ENCODE peak calls at places on chromosomes 2 and 18, in eight cellular contexts. One of them, this sample, is unnamed.

GRCh38 chr2:28136557-28136956 is 246.0 kb downstream of the BABAM2 start:
- DNase-seq in endodermal cell: no peak
- DNase-seq in H1: no peak
- DNase-seq in CD4-positive, CD25-positive, alpha-beta regulatory T cell: no peak
- DNase-seq in Peyer's patch: no peak
- DNase-seq in body of pancreas: no peak
- DNase-seq in mesendoderm: no peak
- DNase-seq in prostate gland: no peak
- DNase-seq in this sample: no peak

GRCh38 chr18:63237911-63238710 is 81.5 kb downstream of the BCL2 start:
- DNase-seq in body of pancreas: peak; percentile 44
- DNase-seq in mesendoderm: peak; percentile 88
- DNase-seq in CD4-positive, CD25-positive, alpha-beta regulatory T cell: no peak
- DNase-seq in prostate gland: peak; percentile 56
- DNase-seq in Peyer's patch: no peak
- DNase-seq in endodermal cell: peak; percentile 77
- DNase-seq in H1: peak; percentile 17
- DNase-seq in this sample: no peak

GRCh38 chr2:119753041-119753929 is 6.4 kb upstream of the PTPN4 start:
- DNase-seq in H1: no peak
- DNase-seq in mesendoderm: peak; percentile 54
- DNase-seq in body of pancreas: peak; percentile 18
- DNase-seq in prostate gland: peak; percentile 22
- DNase-seq in endodermal cell: peak; percentile 62
- DNase-seq in Peyer's patch: peak; percentile 61
- DNase-seq in CD4-positive, CD25-positive, alpha-beta regulatory T cell: peak; percentile 69
- DNase-seq in this sample: no peak

GRCh38 chr2:127508621-127509034 is 17.7 kb downstream of the IWS1 start:
- DNase-seq in Peyer's patch: peak; percentile 63
- DNase-seq in body of pancreas: peak; percentile 55
- DNase-seq in CD4-positive, CD25-positive, alpha-beta regulatory T cell: no peak
- DNase-seq in H1: no peak
- DNase-seq in endodermal cell: no peak
- DNase-seq in mesendoderm: no peak
- DNase-seq in prostate gland: peak; percentile 47
- DNase-seq in this sample: peak; percentile 83

GRCh38 chr2:64832926-64833325 is 156.3 kb upstream of the SLC1A4 start:
- DNase-seq in body of pancreas: no peak
- DNase-seq in Peyer's patch: no peak
- DNase-seq in endodermal cell: no peak
- DNase-seq in mesendoderm: no peak
- DNase-seq in CD4-positive, CD25-positive, alpha-beta regulatory T cell: no peak
- DNase-seq in H1: no peak
- DNase-seq in prostate gland: no peak
- DNase-seq in this sample: no peak

GRCh38 chr18:48894266-48894600 is 56.5 kb downstream of the SMAD7 start:
- DNase-seq in prostate gland: no peak
- DNase-seq in body of pancreas: no peak
- DNase-seq in endodermal cell: no peak
- DNase-seq in Peyer's patch: no peak
- DNase-seq in CD4-positive, CD25-positive, alpha-beta regulatory T cell: no peak
- DNase-seq in H1: no peak
- DNase-seq in mesendoderm: no peak
- DNase-seq in this sample: no peak

GRCh38 chr18:9178557-9178956 is 42.0 kb downstream of the ANKRD12 start:
- DNase-seq in endodermal cell: no peak
- DNase-seq in H1: no peak
- DNase-seq in CD4-positive, CD25-positive, alpha-beta regulatory T cell: no peak
- DNase-seq in mesendoderm: no peak
- DNase-seq in Peyer's patch: no peak
- DNase-seq in body of pancreas: no peak
- DNase-seq in prostate gland: no peak
- DNase-seq in this sample: no peak

GRCh38 chr2:42072349-42073118 is 24.7 kb downstream of the PKDCC start:
- DNase-seq in prostate gland: no peak
- DNase-seq in endodermal cell: peak; percentile 64
- DNase-seq in mesendoderm: no peak
- DNase-seq in body of pancreas: no peak
- DNase-seq in CD4-positive, CD25-positive, alpha-beta regulatory T cell: no peak
- DNase-seq in Peyer's patch: peak; percentile 86
- DNase-seq in H1: no peak
- DNase-seq in this sample: no peak

GRCh38 chr2:142395294-142395693 is 264.5 kb upstream of the LRP1B start:
- DNase-seq in H1: no peak
- DNase-seq in CD4-positive, CD25-positive, alpha-beta regulatory T cell: no peak
- DNase-seq in mesendoderm: no peak
- DNase-seq in prostate gland: no peak
- DNase-seq in body of pancreas: no peak
- DNase-seq in Peyer's patch: no peak
- DNase-seq in endodermal cell: no peak
- DNase-seq in this sample: no peak

GRCh38 chr2:51490576-51491234 is 458.8 kb upstream of the NRXN1 start:
- DNase-seq in Peyer's patch: no peak
- DNase-seq in mesendoderm: no peak
- DNase-seq in CD4-positive, CD25-positive, alpha-beta regulatory T cell: no peak
- DNase-seq in body of pancreas: no peak
- DNase-seq in H1: no peak
- DNase-seq in prostate gland: no peak
- DNase-seq in endodermal cell: no peak
- DNase-seq in this sample: no peak

GRCh38 chr2:211216221-211216620 is 659.8 kb downstream of the CPS1 start:
- DNase-seq in mesendoderm: peak; percentile 53
- DNase-seq in endodermal cell: no peak
- DNase-seq in prostate gland: no peak
- DNase-seq in CD4-positive, CD25-positive, alpha-beta regulatory T cell: no peak
- DNase-seq in body of pancreas: no peak
- DNase-seq in Peyer's patch: no peak
- DNase-seq in H1: no peak
- DNase-seq in this sample: no peak

GRCh38 chr2:144942516-144943256 is 422.8 kb upstream of the ZEB2 start:
- DNase-seq in H1: no peak
- DNase-seq in endodermal cell: no peak
- DNase-seq in Peyer's patch: peak; percentile 83
- DNase-seq in body of pancreas: no peak
- DNase-seq in mesendoderm: no peak
- DNase-seq in prostate gland: no peak
- DNase-seq in CD4-positive, CD25-positive, alpha-beta regulatory T cell: no peak
- DNase-seq in this sample: no peak

GRCh38 chr2:124586210-124586609 is 561.1 kb downstream of the CNTNAP5 start:
- DNase-seq in body of pancreas: no peak
- DNase-seq in prostate gland: no peak
- DNase-seq in Peyer's patch: no peak
- DNase-seq in H1: no peak
- DNase-seq in CD4-positive, CD25-positive, alpha-beta regulatory T cell: no peak
- DNase-seq in mesendoderm: no peak
- DNase-seq in endodermal cell: no peak
- DNase-seq in this sample: no peak

GRCh38 chr2:15614545-15615309 is 23.1 kb downstream of the DDX1 start:
- DNase-seq in mesendoderm: no peak
- DNase-seq in body of pancreas: no peak
- DNase-seq in endodermal cell: no peak
- DNase-seq in CD4-positive, CD25-positive, alpha-beta regulatory T cell: no peak
- DNase-seq in prostate gland: no peak
- DNase-seq in H1: no peak
- DNase-seq in Peyer's patch: no peak
- DNase-seq in this sample: no peak
- H3K36me3 ChIP-seq in mesendoderm: peaks cover 8% of the 10 kb centered on the region
- H3K36me3 ChIP-seq in body of pancreas: peaks cover 4% of the 10 kb centered on the region
- H3K36me3 ChIP-seq in endodermal cell: peaks cover 67% of the 10 kb centered on the region
- H3K36me3 ChIP-seq in CD4-positive, CD25-positive, alpha-beta regulatory T cell: peaks cover 58% of the 10 kb centered on the region
- H3K36me3 ChIP-seq in prostate gland: peaks cover 11% of the 10 kb centered on the region
- H3K36me3 ChIP-seq in H1: peaks cover 14% of the 10 kb centered on the region
- H3K36me3 ChIP-seq in Peyer's patch: no peaks in the 10 kb centered on the region
- H3K36me3 ChIP-seq in this sample: no peaks in the 10 kb centered on the region

DNA sequence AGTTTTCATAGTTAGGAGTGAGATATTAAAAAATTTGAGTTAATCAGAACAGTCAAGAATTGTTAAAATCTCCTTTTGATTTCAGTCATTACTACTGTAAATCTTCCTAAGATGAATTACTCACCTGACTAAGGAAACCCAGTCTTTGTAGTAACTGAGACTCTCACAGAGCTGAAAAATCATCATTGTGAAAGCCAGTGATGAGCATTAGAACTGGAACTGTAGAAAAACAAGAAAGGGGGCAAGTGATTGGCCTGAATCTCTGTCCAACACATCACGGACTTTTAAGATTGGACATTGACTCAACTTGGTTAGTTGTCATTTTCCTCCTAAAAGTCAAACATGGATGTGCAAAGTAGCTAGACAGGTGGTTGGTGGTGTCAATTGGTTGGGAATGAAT is 21.9 kb downstream of the SETBP1 start:
- DNase-seq in mesendoderm: no peak
- DNase-seq in Peyer's patch: no peak
- DNase-seq in CD4-positive, CD25-positive, alpha-beta regulatory T cell: no peak
- DNase-seq in endodermal cell: no peak
- DNase-seq in H1: no peak
- DNase-seq in prostate gland: no peak
- DNase-seq in body of pancreas: no peak
- DNase-seq in this sample: no peak
- H3K4me1 ChIP-seq in mesendoderm: peaks cover 8% of the 10 kb centered on the region
- H3K4me1 ChIP-seq in Peyer's patch: no peaks in the 10 kb centered on the region
- H3K4me1 ChIP-seq in CD4-positive, CD25-positive, alpha-beta regulatory T cell: no peaks in the 10 kb centered on the region
- H3K4me1 ChIP-seq in endodermal cell: peaks cover 12% of the 10 kb centered on the region
- H3K4me1 ChIP-seq in H1: peaks cover 8% of the 10 kb centered on the region
- H3K4me1 ChIP-seq in prostate gland: peaks cover 8% of the 10 kb centered on the region
- H3K4me1 ChIP-seq in body of pancreas: peaks cover 43% of the 10 kb centered on the region
- H3K4me1 ChIP-seq in this sample: peaks cover 2% of the 10 kb centered on the region

DNA sequence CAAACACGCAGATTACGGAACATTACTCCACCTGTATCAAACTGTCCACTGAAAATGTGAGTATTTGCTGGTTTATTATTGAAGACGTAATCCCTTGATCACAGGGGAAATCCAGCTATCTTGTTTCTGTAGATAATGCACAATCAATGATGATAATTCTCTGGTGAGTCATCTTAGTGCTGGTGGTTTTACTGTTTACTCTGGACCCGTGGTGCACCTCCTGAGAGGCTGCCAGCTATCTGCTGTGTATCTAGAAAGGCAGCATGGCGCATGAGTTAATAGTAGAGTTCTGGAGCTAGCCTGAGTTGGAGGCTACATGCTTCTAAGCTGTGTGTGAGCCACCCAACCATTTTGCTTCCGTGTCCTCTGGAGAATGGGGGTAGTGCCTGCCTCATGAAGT is 6.5 kb downstream of the NCAPH start:
- DNase-seq in CD4-positive, CD25-positive, alpha-beta regulatory T cell: peak; percentile 68
- DNase-seq in body of pancreas: no peak
- DNase-seq in Peyer's patch: peak; percentile 71
- DNase-seq in prostate gland: no peak
- DNase-seq in mesendoderm: no peak
- DNase-seq in H1: no peak
- DNase-seq in endodermal cell: no peak
- DNase-seq in this sample: no peak
- H3K36me3 ChIP-seq in CD4-positive, CD25-positive, alpha-beta regulatory T cell: no peaks in the 10 kb centered on the region
- H3K36me3 ChIP-seq in body of pancreas: no peaks in the 10 kb centered on the region
- H3K36me3 ChIP-seq in Peyer's patch: no peaks in the 10 kb centered on the region
- H3K36me3 ChIP-seq in prostate gland: no peaks in the 10 kb centered on the region
- H3K36me3 ChIP-seq in mesendoderm: peaks cover 14% of the 10 kb centered on the region
- H3K36me3 ChIP-seq in H1: peaks cover 22% of the 10 kb centered on the region
- H3K36me3 ChIP-seq in endodermal cell: peaks cover 51% of the 10 kb centered on the region
- H3K36me3 ChIP-seq in this sample: no peaks in the 10 kb centered on the region

DNA sequence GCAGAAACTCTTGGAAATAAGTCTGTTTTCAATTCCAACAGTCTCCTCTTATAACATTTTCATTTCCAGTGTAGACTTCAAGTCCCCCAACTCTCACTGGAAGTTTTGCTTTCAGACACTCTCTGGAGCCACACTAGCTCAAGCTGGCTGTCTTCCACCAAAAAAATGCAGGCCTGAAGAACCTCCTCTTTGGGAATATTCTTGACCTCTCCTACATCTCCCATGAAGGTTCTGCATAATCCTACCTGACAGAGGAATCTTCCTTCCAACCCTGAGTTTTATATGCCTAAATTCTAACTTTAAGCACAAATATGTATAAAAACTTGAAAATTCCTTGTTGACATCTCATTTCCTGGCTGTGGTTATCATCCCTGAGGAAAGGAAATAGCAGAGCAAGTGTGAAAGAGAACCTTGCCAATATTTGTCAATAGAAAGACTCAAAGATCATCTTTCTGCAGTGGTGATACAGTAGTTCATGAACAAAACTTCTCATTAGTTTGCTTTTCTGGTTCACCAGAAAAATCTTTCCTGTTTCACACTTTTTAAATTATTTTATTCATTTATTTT is 249.0 kb downstream of the LPIN1 start:
- DNase-seq in CD4-positive, CD25-positive, alpha-beta regulatory T cell: no peak
- DNase-seq in body of pancreas: no peak
- DNase-seq in endodermal cell: no peak
- DNase-seq in prostate gland: no peak
- DNase-seq in H1: no peak
- DNase-seq in mesendoderm: no peak
- DNase-seq in Peyer's patch: no peak
- DNase-seq in this sample: no peak
- H3K4me1 ChIP-seq in CD4-positive, CD25-positive, alpha-beta regulatory T cell: no peaks in the 10 kb centered on the region
- H3K4me1 ChIP-seq in body of pancreas: no peaks in the 10 kb centered on the region
- H3K4me1 ChIP-seq in endodermal cell: no peaks in the 10 kb centered on the region
- H3K4me1 ChIP-seq in prostate gland: no peaks in the 10 kb centered on the region
- H3K4me1 ChIP-seq in H1: no peaks in the 10 kb centered on the region
- H3K4me1 ChIP-seq in mesendoderm: no peaks in the 10 kb centered on the region
- H3K4me1 ChIP-seq in Peyer's patch: no peaks in the 10 kb centered on the region
- H3K4me1 ChIP-seq in this sample: no peaks in the 10 kb centered on the region

GRCh38 chr2:226794077-226794670 is 5.4 kb downstream of the IRS1 start:
- DNase-seq in Peyer's patch: no peak
- DNase-seq in H1: no peak
- DNase-seq in prostate gland: no peak
- DNase-seq in CD4-positive, CD25-positive, alpha-beta regulatory T cell: no peak
- DNase-seq in mesendoderm: no peak
- DNase-seq in body of pancreas: no peak
- DNase-seq in endodermal cell: no peak
- DNase-seq in this sample: no peak

GRCh38 chr2:226795281-226796011 is 4.2 kb downstream of the IRS1 start:
- DNase-seq in body of pancreas: peak; percentile 18
- DNase-seq in H1: no peak
- DNase-seq in endodermal cell: peak; percentile 42
- DNase-seq in Peyer's patch: no peak
- DNase-seq in mesendoderm: no peak
- DNase-seq in CD4-positive, CD25-positive, alpha-beta regulatory T cell: no peak
- DNase-seq in prostate gland: peak; percentile 35
- DNase-seq in this sample: peak; percentile 45

GRCh38 chr2:226793615-226794014 is 6.0 kb downstream of the IRS1 start:
- DNase-seq in endodermal cell: no peak
- DNase-seq in body of pancreas: no peak
- DNase-seq in Peyer's patch: no peak
- DNase-seq in prostate gland: no peak
- DNase-seq in CD4-positive, CD25-positive, alpha-beta regulatory T cell: no peak
- DNase-seq in mesendoderm: no peak
- DNase-seq in H1: no peak
- DNase-seq in this sample: no peak

GRCh38 chr2:226796012-226796839 is 3.4 kb downstream of the IRS1 start:
- DNase-seq in CD4-positive, CD25-positive, alpha-beta regulatory T cell: no peak
- DNase-seq in mesendoderm: no peak
- DNase-seq in prostate gland: no peak
- DNase-seq in H1: no peak
- DNase-seq in body of pancreas: no peak
- DNase-seq in endodermal cell: no peak
- DNase-seq in Peyer's patch: no peak
- DNase-seq in this sample: no peak

GRCh38 chr2:226794751-226795171 is 4.9 kb downstream of the IRS1 start:
- DNase-seq in endodermal cell: peak; percentile 50
- DNase-seq in prostate gland: peak; percentile 30
- DNase-seq in mesendoderm: peak; percentile 44
- DNase-seq in H1: no peak
- DNase-seq in body of pancreas: peak; percentile 18
- DNase-seq in CD4-positive, CD25-positive, alpha-beta regulatory T cell: no peak
- DNase-seq in Peyer's patch: no peak
- DNase-seq in this sample: no peak
- H3K36me3 ChIP-seq in endodermal cell: peaks cover 5% of the 10 kb centered on the region
- H3K36me3 ChIP-seq in prostate gland: no peaks in the 10 kb centered on the region
- H3K36me3 ChIP-seq in mesendoderm: peaks cover 2% of the 10 kb centered on the region
- H3K36me3 ChIP-seq in H1: no peaks in the 10 kb centered on the region
- H3K36me3 ChIP-seq in body of pancreas: no peaks in the 10 kb centered on the region
- H3K36me3 ChIP-seq in CD4-positive, CD25-positive, alpha-beta regulatory T cell: no peaks in the 10 kb centered on the region
- H3K36me3 ChIP-seq in Peyer's patch: no peaks in the 10 kb centered on the region
- H3K36me3 ChIP-seq in this sample: no peaks in the 10 kb centered on the region

GRCh38 chr2:237501892-237502513 is 15.0 kb downstream of the MLPH start:
- DNase-seq in Peyer's patch: no peak
- DNase-seq in prostate gland: no peak
- DNase-seq in endodermal cell: no peak
- DNase-seq in H1: no peak
- DNase-seq in CD4-positive, CD25-positive, alpha-beta regulatory T cell: no peak
- DNase-seq in body of pancreas: no peak
- DNase-seq in mesendoderm: no peak
- DNase-seq in this sample: peak; percentile 19
- H3K4me1 ChIP-seq in Peyer's patch: no peaks in the 10 kb centered on the region
- H3K4me1 ChIP-seq in prostate gland: peaks cover 31% of the 10 kb centered on the region
- H3K4me1 ChIP-seq in endodermal cell: peaks cover 3% of the 10 kb centered on the region
- H3K4me1 ChIP-seq in H1: peaks cover under 1% of the 10 kb centered on the region
- H3K4me1 ChIP-seq in CD4-positive, CD25-positive, alpha-beta regulatory T cell: no peaks in the 10 kb centered on the region
- H3K4me1 ChIP-seq in body of pancreas: peaks cover 17% of the 10 kb centered on the region
- H3K4me1 ChIP-seq in mesendoderm: peaks cover 9% of the 10 kb centered on the region
- H3K4me1 ChIP-seq in this sample: no peaks in the 10 kb centered on the region

This sample was measured in aorta.